ENCODE peak calls at places on chromosomes 11 and 22, in four cellular contexts. J, U, M and Y are unnamed samples.

GRCh38 chr11:9462172-9462799 is 1.5 kb downstream of the ZNF143 start:
- DNase-seq in J (no peak), U (no peak), M (no peak), Y (no peak)

GRCh38 chr11:31995031-31995430 is 95.8 kb upstream of the RCN1 start:
- DNase-seq in J (no peak), U (no peak), M (no peak), Y (no peak)

GRCh38 chr11:65386307-65387081 is at the start of gene FRMD8:
- DNase-seq in J (peak; percentile 60), U (peak; percentile 99), M (no peak), Y (peak; percentile 99)

GRCh38 chr11:43992834-43993637 is 50.6 kb downstream of the C11orf96 start:
- DNase-seq in J (no peak), U (no peak), M (no peak), Y (no peak)

GRCh38 chr22:40518840-40519239 is 117.7 kb downstream of the MRTFA start:
- DNase-seq in J (no peak), U (no peak), M (no peak), Y (no peak)

GRCh38 chr22:33674357-33674756 is 245.9 kb downstream of the LARGE1 start:
- DNase-seq in J (no peak), U (no peak), M (no peak), Y (no peak)

GRCh38 chr22:19646383-19646782 is 67.9 kb upstream of the SEPTIN5 start:
- DNase-seq in J (no peak), U (no peak), M (no peak), Y (no peak)

GRCh38 chr11:118845369-118845768 is 38.3 kb upstream of the CXCR5 start:
- DNase-seq in J (no peak), U (peak; percentile 45), M (no peak), Y (no peak)

GRCh38 chr11:126971305-126971704 is 29.3 kb downstream of the KIRREL3 start:
- DNase-seq in J (no peak), U (no peak), M (no peak), Y (no peak)

GRCh38 chr11:95680169-95680929 is 109.2 kb downstream of the FAM76B start:
- DNase-seq in J (no peak), U (no peak), M (no peak), Y (no peak)

GRCh38 chr11:85835729-85836128 is 19.5 kb upstream of the CCDC83 start:
- DNase-seq in J (no peak), U (no peak), M (no peak), Y (no peak)

GRCh38 chr11:97754976-97755375 is 1265.8 kb upstream of the CNTN5 start:
- DNase-seq in J (no peak), U (no peak), M (no peak), Y (no peak)

GRCh38 chr11:13772223-13773046 is 104.0 kb downstream of the FAR1 start:
- DNase-seq in J (peak; percentile 58), U (peak; percentile 24), M (peak; percentile 11), Y (peak; percentile 39)

GRCh38 chr11:126544311-126545056 is 189.0 kb downstream of the ST3GAL4 start:
- DNase-seq in J (no peak), U (no peak), M (no peak), Y (peak; percentile 73)

GRCh38 chr11:128928400-128928799 is 14.3 kb downstream of the TP53AIP1 start:
- DNase-seq in J (no peak), U (no peak), M (peak; percentile 65), Y (no peak)

GRCh38 chr11:45332486-45332934 is 46.4 kb upstream of the SYT13 start:
- DNase-seq in J (peak; percentile 24), U (peak; percentile 77), M (no peak), Y (peak; percentile 81)

GRCh38 chr11:27234043-27234668 is 128.9 kb downstream of the CCDC34 start:
- DNase-seq in J (peak; percentile 82), U (no peak), M (peak; percentile 91), Y (no peak)

GRCh38 chr22:25081409-25081824 is 118.2 kb upstream of the CRYBB3 start:
- DNase-seq in J (peak; percentile 56), U (peak; percentile 45), M (no peak), Y (peak; percentile 58)

GRCh38 chr11:33291004-33291777 is 34.0 kb downstream of the HIPK3 start:
- DNase-seq in J (no peak), U (no peak), M (peak; percentile 64), Y (peak; percentile 13)

GRCh38 chr11:1772270-1773130 is 8.8 kb upstream of the CTSD start:
- DNase-seq in J (no peak), U (peak; percentile 97), M (no peak), Y (no peak)

GRCh38 chr22:46380581-46380980 is 45.1 kb downstream of the TRMU start:
- DNase-seq in J (no peak), U (no peak), M (no peak), Y (no peak)

GRCh38 chr11:72951815-72952340 is 137.7 kb downstream of the ATG16L2 start:
- DNase-seq in J (no peak), U (no peak), M (peak; percentile 49), Y (no peak)

GRCh38 chr11:62680825-62681240 is 2.0 kb upstream of the UBXN1 start:
- DNase-seq in J (peak; percentile 80), U (peak; percentile 38), M (no peak), Y (peak; percentile 71)

GRCh38 chr11:46639197-46639839 is 22.0 kb downstream of the ATG13 start:
- DNase-seq in J (no peak), U (no peak), M (no peak), Y (no peak)

GRCh38 chr22:19117111-19117512 is 5.1 kb downstream of the DGCR2 start:
- DNase-seq in J (no peak), U (no peak), M (no peak), Y (no peak)

GRCh38 chr22:50673231-50674126 is 856 bp downstream of the SHANK3 start:
- DNase-seq in J (no peak), U (peak; percentile 24), M (no peak), Y (peak; percentile 62)

GRCh38 chr11:66322732-66323427 is 6.0 kb upstream of the CD248 start:
- DNase-seq in J (no peak), U (no peak), M (no peak), Y (no peak)

GRCh38 chr22:49203091-49203862 is 624.4 kb downstream of the BRD1 start:
- DNase-seq in J (no peak), U (no peak), M (no peak), Y (peak; percentile 19)

GRCh38 chr11:76459299-76459698 is 14.5 kb downstream of the EMSY start:
- DNase-seq in J (no peak), U (peak; percentile 20), M (no peak), Y (peak; percentile 38)
- TF ChIP-seq SMC3 in J (no peak), U (no peak), M (no peak), Y (no peak)

DNA sequence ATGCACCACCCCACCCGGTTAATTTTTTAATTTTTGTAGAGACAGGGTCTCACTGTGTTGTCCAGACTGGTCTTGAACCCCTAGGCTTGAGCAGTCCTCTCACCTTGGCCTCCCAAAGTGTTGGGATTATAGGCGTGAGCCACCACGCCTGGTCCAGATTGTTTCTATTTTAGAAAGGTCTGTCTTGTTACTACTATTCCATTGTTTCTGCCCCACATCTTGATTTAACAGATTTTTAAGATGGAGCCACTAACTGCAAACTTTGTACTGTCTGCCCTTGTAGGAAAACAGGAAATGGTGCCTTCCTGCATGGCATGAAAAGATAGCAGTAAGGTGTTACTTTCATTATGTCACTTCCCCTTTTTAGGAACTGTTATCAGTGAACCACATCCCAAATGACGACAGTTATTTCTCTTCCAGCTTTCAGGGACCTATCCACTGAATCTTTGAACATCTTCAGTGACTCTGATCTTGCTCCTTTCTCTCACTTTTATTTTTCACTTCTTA is 23.2 kb downstream of the TAF1D start:
- DNase-seq in J (no peak), U (no peak), M (peak; percentile 64), Y (no peak)
- TF ChIP-seq MAX in J (no peak), U (no peak), M (no peak), Y (no peak)

GRCh38 chr11:58578635-58579191 is at the start of gene ZFP91:
- DNase-seq in J (peak; percentile 97), U (peak; percentile 93), M (peak; percentile 87), Y (peak; percentile 90)

GRCh38 chr11:58579192-58580129 is 598 bp downstream of the ZFP91 start:
- DNase-seq in J (peak; percentile 78), U (peak; percentile 78), M (no peak), Y (peak; percentile 80)

GRCh38 chr11:58576792-58577440 is 1.3 kb upstream of the LPXN start:
- DNase-seq in J (peak; percentile 36), U (peak; percentile 10), M (no peak), Y (peak; percentile 5)

GRCh38 chr11:58578136-58578634 is 678 bp upstream of the ZFP91 start:
- DNase-seq in J (peak; percentile 98), U (peak; percentile 81), M (peak; percentile 98), Y (peak; percentile 77)

DNA sequence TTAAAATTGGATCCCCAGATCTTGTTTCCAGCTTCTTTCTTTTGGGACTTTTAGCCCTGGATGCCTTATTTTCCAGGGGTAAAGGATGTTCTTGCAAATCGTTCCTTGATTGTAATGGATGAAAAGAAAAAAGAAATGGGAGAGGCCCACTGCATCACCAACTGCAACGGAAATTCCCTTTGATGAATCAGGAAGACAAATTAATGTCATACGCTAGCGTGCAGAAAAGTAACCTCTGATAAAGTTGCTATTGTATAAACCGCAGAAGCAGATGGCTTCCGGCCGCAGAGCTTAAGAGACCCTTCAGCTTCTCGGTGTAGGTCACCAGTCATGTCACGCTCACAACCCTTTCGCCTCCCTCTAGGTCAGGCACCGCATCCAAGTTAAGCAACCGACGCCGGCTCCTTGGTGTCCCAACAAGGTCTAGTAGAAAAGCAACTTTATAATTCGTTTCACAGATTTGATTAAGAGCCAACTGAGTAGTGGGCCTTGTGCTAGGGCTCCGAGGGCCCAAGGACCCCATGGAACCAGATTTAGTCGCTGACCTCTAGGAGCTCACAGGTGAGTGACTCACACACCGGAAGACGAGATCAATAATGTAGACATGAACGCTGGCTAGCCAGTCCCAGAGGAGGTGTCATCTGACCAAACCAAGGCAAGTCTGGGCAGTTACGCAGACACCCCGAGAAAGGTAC is 1.3 kb upstream of the ZFP91 start:
- DNase-seq in J (peak; percentile 33), U (peak; percentile 71), M (peak; percentile 66), Y (no peak)
- TF ChIP-seq POLR2AphosphoS5 in J (peak; percentile 76), U (peak; percentile 68), M (peak; percentile 97), Y (peak; percentile 41)

DNA sequence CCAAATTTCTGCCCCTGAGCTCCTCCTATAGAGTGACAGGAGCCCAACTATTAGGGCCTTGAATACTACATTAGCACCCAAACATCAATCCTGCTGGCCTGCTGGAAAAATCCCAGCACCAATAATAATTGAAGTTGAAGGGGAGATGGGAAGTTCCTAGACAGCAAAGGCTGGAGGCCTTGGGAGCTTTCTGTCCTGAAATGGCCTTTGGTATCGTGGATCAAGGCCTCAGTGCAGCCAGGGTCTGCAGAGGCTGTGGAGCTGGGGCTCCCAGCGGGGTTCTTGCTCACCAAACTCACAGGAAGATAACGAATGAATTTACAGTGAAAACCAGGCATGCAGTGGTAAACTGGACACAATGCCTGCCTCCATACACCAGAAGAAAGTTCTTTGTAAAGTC is 9.2 kb upstream of the MICALL1 start:
- DNase-seq in J (no peak), U (no peak), M (no peak), Y (no peak)
- TF ChIP-seq SMC3 in J (no peak), U (no peak), M (no peak), Y (no peak)